ENCODE peak calls at places on chromosomes 1 and 21, in eight cellular contexts. T, Y, O, G, V, R, B and S are unnamed samples.

GRCh38 chr1:31848381-31848897 is 32.6 kb upstream of the SPOCD1 start:
- DNase-seq in R (peak), O (peak), V (peak), Y (no peak), B (no peak), G (no peak), T (no peak), S (no peak)

GRCh38 chr1:156910309-156910782 is 10.1 kb upstream of the LRRC71 start:
- DNase-seq in G (peak), R (no peak), Y (peak), O (peak), V (no peak), T (peak), B (peak), S (peak)

GRCh38 chr1:157580179-157580827 is 17.6 kb downstream of the FCRL4 start:
- DNase-seq in R (peak), B (peak), V (peak), T (no peak), O (no peak), G (no peak), Y (peak), S (peak)

GRCh38 chr1:24277420-24278169 is 41.6 kb upstream of the GRHL3 start:
- DNase-seq in Y (no peak), G (no peak), O (no peak), V (no peak), T (no peak), R (no peak), B (peak), S (no peak)

GRCh38 chr1:98323396-98323795 is 338.1 kb upstream of the SNX7 start:
- DNase-seq in T (no peak), G (no peak), B (peak), O (no peak), R (no peak), Y (no peak), V (no peak), S (no peak)

GRCh38 chr1:91651671-91652071 is 151.0 kb downstream of the CDC7 start:
- DNase-seq in R (no peak), Y (no peak), B (no peak), O (no peak), T (no peak), V (no peak), G (no peak), S (peak)

GRCh38 chr1:238063454-238063853 is 172.7 kb upstream of the ZP4 start:
- DNase-seq in V (no peak), Y (no peak), O (no peak), B (peak), T (no peak), R (no peak), G (peak), S (no peak)

GRCh38 chr1:58401991-58402390 is 144.5 kb downstream of the OMA1 start:
- DNase-seq in T (no peak), O (no peak), B (no peak), V (no peak), Y (no peak), R (no peak), G (no peak), S (no peak)

GRCh38 chr21:44442266-44443125 is 12.8 kb upstream of the LRRC3 start:
- DNase-seq in T (no peak), G (peak), B (no peak), R (no peak), V (no peak), O (no peak), Y (no peak), S (no peak)

GRCh38 chr1:156600733-156601121 is 552 bp downstream of the GPATCH4 start:
- DNase-seq in G (no peak), O (no peak), V (no peak), Y (peak), B (peak), R (no peak), T (no peak), S (no peak)

GRCh38 chr21:41632748-41633475 is 125.0 kb upstream of the TMPRSS2 start:
- DNase-seq in R (no peak), O (no peak), G (no peak), T (no peak), Y (no peak), B (no peak), V (peak), S (no peak)

GRCh38 chr1:243745361-243745760 is 104.7 kb downstream of the AKT3 start:
- DNase-seq in V (no peak), Y (no peak), R (no peak), O (no peak), G (no peak), T (no peak), B (no peak), S (no peak)

GRCh38 chr1:111415461-111415860 is 12.1 kb downstream of the OVGP1 start:
- DNase-seq in V (no peak), Y (no peak), R (no peak), T (no peak), O (no peak), G (no peak), B (no peak), S (no peak)

GRCh38 chr1:235910357-235911299 is 43.9 kb upstream of the LYST start:
- DNase-seq in R (no peak), V (no peak), G (no peak), B (peak), Y (peak), O (no peak), T (no peak), S (peak)

GRCh38 chr1:104064391-104064790 is 314.7 kb downstream of the AMY1C start:
- DNase-seq in V (no peak), T (no peak), G (no peak), B (no peak), R (no peak), O (no peak), Y (no peak), S (no peak)

GRCh38 chr1:85577421-85578320 is 2.9 kb upstream of the CCN1 start:
- DNase-seq in B (peak), V (no peak), T (peak), G (no peak), O (no peak), Y (peak), R (no peak), S (peak)

GRCh38 chr1:175376194-175376593 is 183.6 kb upstream of the KIAA0040 start:
- DNase-seq in T (no peak), O (no peak), V (no peak), B (peak), G (no peak), Y (peak), R (no peak), S (peak)

GRCh38 chr1:158028956-158029355 is 35.5 kb downstream of the KIRREL1 start:
- DNase-seq in G (no peak), R (no peak), T (no peak), B (peak), O (no peak), V (no peak), Y (no peak), S (no peak)

GRCh38 chr1:67721112-67721511 is 36.1 kb downstream of the GADD45A start:
- DNase-seq in V (no peak), B (no peak), Y (no peak), T (no peak), G (no peak), O (no peak), R (no peak), S (no peak)

GRCh38 chr1:225509770-225510169 is 81.9 kb upstream of the LBR start:
- DNase-seq in B (peak), Y (no peak), R (no peak), O (no peak), V (no peak), T (no peak), G (no peak), S (no peak)

GRCh38 chr1:42046772-42047552 is 106.2 kb upstream of the GUCA2B start:
- DNase-seq in R (no peak), G (peak), O (no peak), B (no peak), T (no peak), V (peak), Y (no peak), S (no peak)

GRCh38 chr21:29318354-29318753 is 19.6 kb downstream of the BACH1 start:
- DNase-seq in T (no peak), O (no peak), V (peak), B (peak), Y (no peak), R (no peak), G (peak), S (no peak)